ENCODE peak calls at places on chromosome 3, in six cellular contexts. G, K, D, Y, L and X are unnamed samples.

GRCh38 chr3:138949002-138949418 is 2.0 kb downstream of the FOXL2NB start:
- DNase-seq in G (no peak), K (no peak), D (no peak), Y (no peak), L (no peak), X (no peak)

GRCh38 chr3:188534633-188535032 is 380.7 kb downstream of the LPP start:
- DNase-seq in G (peak), K (no peak), D (no peak), Y (no peak), L (no peak), X (no peak)

GRCh38 chr3:197490659-197491058 is 65.1 kb downstream of the BDH1 start:
- DNase-seq in G (peak), K (no peak), D (no peak), Y (no peak), L (no peak), X (no peak)

GRCh38 chr3:172938788-172939187 is 188.3 kb downstream of the ECT2 start:
- DNase-seq in G (peak), K (no peak), D (no peak), Y (no peak), L (no peak), X (no peak)

GRCh38 chr3:37498126-37499039 is 324.0 kb upstream of the LRRFIP2 start:
- DNase-seq in G (no peak), K (no peak), D (no peak), Y (peak), L (no peak), X (no peak)

GRCh38 chr3:8882171-8882593 is 81.1 kb downstream of the RAD18 start:
- DNase-seq in G (no peak), K (no peak), D (no peak), Y (no peak), L (no peak), X (no peak)

GRCh38 chr3:124492824-124493223 is 237.4 kb upstream of the UMPS start:
- DNase-seq in G (peak), K (no peak), D (peak), Y (peak), L (no peak), X (peak)

GRCh38 chr3:62153231-62153630 is 220.1 kb downstream of the FEZF2 start:
- DNase-seq in G (no peak), K (no peak), D (no peak), Y (no peak), L (no peak), X (no peak)

GRCh38 chr3:182309120-182309519 is 484.2 kb upstream of the ATP11B start:
- DNase-seq in G (peak), K (no peak), D (no peak), Y (no peak), L (no peak), X (no peak)

GRCh38 chr3:14134291-14134690 is 9.4 kb downstream of the TMEM43 start:
- DNase-seq in G (no peak), K (no peak), D (no peak), Y (no peak), L (no peak), X (no peak)

GRCh38 chr3:128804817-128805166 is 74.6 kb upstream of the ACAD9 start:
- DNase-seq in G (no peak), K (no peak), D (no peak), Y (no peak), L (no peak), X (no peak)

GRCh38 chr3:128803307-128803706 is 76.1 kb upstream of the ACAD9 start:
- DNase-seq in G (no peak), K (no peak), D (no peak), Y (no peak), L (no peak), X (no peak)

GRCh38 chr3:128801779-128802369 is 75.9 kb downstream of the RAB7A start:
- DNase-seq in G (no peak), K (no peak), D (no peak), Y (peak), L (no peak), X (no peak)

GRCh38 chr3:128805771-128806170 is 73.6 kb upstream of the ACAD9 start:
- DNase-seq in G (peak), K (no peak), D (no peak), Y (no peak), L (no peak), X (no peak)

GRCh38 chr3:128804017-128804816 is 75.2 kb upstream of the ACAD9 start:
- DNase-seq in G (peak), K (peak), D (no peak), Y (no peak), L (no peak), X (no peak)
- TF ChIP-seq CTCF in G (no peak), K (no peak), D (no peak), Y (no peak), L (no peak), X (no peak)

GRCh38 chr3:52792413-52792812 is 2.2 kb upstream of the ITIH3 start:
- DNase-seq in G (no peak), K (no peak), D (no peak), Y (no peak), L (no peak), X (no peak)
- TF ChIP-seq CTCF in G (peak), K (peak), D (no peak), Y (no peak), L (peak), X (peak)

DNA sequence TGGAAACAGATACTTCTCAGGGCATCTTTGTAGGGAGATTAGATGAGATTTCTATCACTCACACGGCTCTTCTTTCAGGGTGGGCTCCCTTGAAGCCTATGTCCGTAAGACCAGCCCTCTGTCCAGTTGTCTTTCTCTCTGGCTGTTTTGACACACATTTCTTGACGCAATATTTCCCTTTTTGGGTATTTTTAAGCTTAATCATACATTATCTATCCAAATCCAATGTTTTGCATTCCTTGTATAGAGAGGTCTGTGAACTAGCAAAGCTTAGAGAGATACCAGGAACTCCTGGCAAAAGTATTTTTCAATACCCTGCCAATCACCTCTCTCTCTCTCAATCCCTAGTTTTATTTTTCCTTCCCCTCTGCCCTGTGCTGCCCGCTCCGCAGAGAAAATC is 79.3 kb downstream of the EOMES start:
- DNase-seq in G (no peak), K (no peak), D (no peak), Y (no peak), L (no peak), X (no peak)
- TF ChIP-seq CTCF in G (no peak), K (no peak), D (no peak), Y (no peak), L (no peak), X (no peak)

GRCh38 chr3:122258757-122259371 is 66.2 kb upstream of the CSTA start:
- DNase-seq in G (peak), K (peak), D (no peak), Y (peak), L (peak), X (peak)
- TF ChIP-seq CTCF in G (peak), K (peak), D (no peak), Y (peak), L (peak), X (peak)

GRCh38 chr3:123375014-123375940 is 73.6 kb downstream of the ADCY5 start:
- DNase-seq in G (no peak), K (no peak), D (no peak), Y (no peak), L (no peak), X (peak)
- TF ChIP-seq CTCF in G (no peak), K (peak), D (no peak), Y (peak), L (no peak), X (peak)

DNA sequence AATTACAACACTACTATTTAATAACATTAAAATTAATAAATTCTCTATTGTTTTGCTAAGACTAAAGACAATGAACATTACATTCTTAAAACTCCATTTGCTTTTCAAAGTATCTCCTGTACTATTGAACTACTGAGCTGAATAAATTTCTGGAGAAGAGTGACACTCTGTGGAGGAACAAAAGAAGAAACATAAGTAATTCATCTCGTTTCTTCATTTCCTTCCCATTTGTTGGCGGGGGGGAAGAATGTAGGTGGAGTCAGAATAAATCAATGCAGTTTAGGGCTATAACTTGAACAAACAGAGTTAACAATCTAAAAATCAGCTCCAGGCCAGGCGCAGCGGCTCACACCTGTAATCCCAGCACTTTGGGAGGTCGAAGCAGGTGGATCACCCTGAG is 32.7 kb downstream of the EFHB start:
- DNase-seq in G (no peak), K (no peak), D (no peak), Y (no peak), L (no peak), X (no peak)
- TF ChIP-seq CTCF in G (no peak), K (no peak), D (no peak), Y (no peak), L (no peak), X (no peak)

DNA sequence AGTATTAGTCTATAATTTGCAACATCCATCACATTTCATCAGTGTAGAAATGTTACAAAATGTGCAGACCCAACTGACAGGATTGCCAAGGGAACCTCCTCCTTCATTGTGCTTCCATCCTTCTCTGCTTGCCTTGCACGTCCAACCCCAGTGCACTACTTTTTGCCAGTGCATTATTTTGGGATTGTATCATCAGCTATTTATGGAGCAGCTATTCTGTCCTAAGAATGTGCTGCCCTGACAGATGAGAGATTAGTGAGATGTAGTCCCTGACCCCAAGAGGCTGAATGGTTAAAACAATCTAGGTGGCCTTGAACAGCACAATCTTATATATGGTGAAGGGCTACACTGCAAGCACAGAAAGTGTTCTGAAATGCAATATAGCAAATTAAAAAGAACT is 935.8 kb downstream of the IGSF11 start:
- DNase-seq in G (peak), K (no peak), D (no peak), Y (no peak), L (no peak), X (no peak)
- TF ChIP-seq CTCF in G (no peak), K (no peak), D (no peak), Y (no peak), L (no peak), X (no peak)